ENCODE peak calls at places on chromosomes 2 and 18, in four cellular contexts. One of them, this sample, is unnamed.

GRCh38 chr2:190382851-190383250 is 25.3 kb upstream of the MFSD6 start:
- DNase-seq in substantia nigra: no peak
- DNase-seq in NCI-H748 treated with DMSO at 0.1 percent for 48 hours: peak; percentile 83
- DNase-seq in upper lobe of right lung: no peak
- DNase-seq in this sample: peak; percentile 79

GRCh38 chr2:154189963-154190362 is 318.2 kb downstream of the GALNT13 start:
- DNase-seq in substantia nigra: no peak
- DNase-seq in NCI-H748 treated with DMSO at 0.1 percent for 48 hours: peak; percentile 59
- DNase-seq in upper lobe of right lung: no peak
- DNase-seq in this sample: peak; percentile 87

GRCh38 chr18:10182009-10182624 is 268.3 kb downstream of the VAPA start:
- DNase-seq in substantia nigra: no peak
- DNase-seq in NCI-H748 treated with DMSO at 0.1 percent for 48 hours: no peak
- DNase-seq in upper lobe of right lung: no peak
- DNase-seq in this sample: no peak

GRCh38 chr2:176637497-176638166 is 368.4 kb downstream of the MTX2 start:
- DNase-seq in substantia nigra: no peak
- DNase-seq in NCI-H748 treated with DMSO at 0.1 percent for 48 hours: no peak
- DNase-seq in upper lobe of right lung: peak; percentile 70
- DNase-seq in this sample: peak; percentile 53

GRCh38 chr2:230793573-230794359 is 71.0 kb upstream of the ITM2C start:
- DNase-seq in substantia nigra: no peak
- DNase-seq in NCI-H748 treated with DMSO at 0.1 percent for 48 hours: no peak
- DNase-seq in upper lobe of right lung: no peak
- DNase-seq in this sample: no peak

GRCh38 chr2:171470129-171470528 is 36.1 kb downstream of the DCAF17 start:
- DNase-seq in substantia nigra: no peak
- DNase-seq in NCI-H748 treated with DMSO at 0.1 percent for 48 hours: no peak
- DNase-seq in upper lobe of right lung: no peak
- DNase-seq in this sample: no peak

GRCh38 chr18:9661564-9661963 is 46.5 kb upstream of the RAB31 start:
- DNase-seq in substantia nigra: no peak
- DNase-seq in NCI-H748 treated with DMSO at 0.1 percent for 48 hours: no peak
- DNase-seq in upper lobe of right lung: no peak
- DNase-seq in this sample: no peak

GRCh38 chr2:52571380-52572347 is 1195.9 kb upstream of the CHAC2 start:
- DNase-seq in substantia nigra: no peak
- DNase-seq in NCI-H748 treated with DMSO at 0.1 percent for 48 hours: no peak
- DNase-seq in upper lobe of right lung: no peak
- DNase-seq in this sample: no peak

GRCh38 chr2:32009479-32010256 is 1.1 kb downstream of the MEMO1 start:
- DNase-seq in substantia nigra: peak; percentile 49
- DNase-seq in NCI-H748 treated with DMSO at 0.1 percent for 48 hours: no peak
- DNase-seq in upper lobe of right lung: peak; percentile 80
- DNase-seq in this sample: no peak

GRCh38 chr18:44051088-44051487 is 629.6 kb upstream of the SETBP1 start:
- DNase-seq in substantia nigra: no peak
- DNase-seq in NCI-H748 treated with DMSO at 0.1 percent for 48 hours: peak; percentile 81
- DNase-seq in upper lobe of right lung: no peak
- DNase-seq in this sample: peak; percentile 71

This sample was measured in NCI-H1105 treated with DMSO at 0.1 percent for 48 hours.